ENCODE peak calls at places on chromosomes 2 and 18, in five cellular contexts. I is A673, O is ascending aorta, B is mucosa of descending colon, Y is brain pericyte. M is an unnamed sample.

GRCh38 chr2:109498906-109499305 is 114.9 kb downstream of the SEPTIN10 start:
- DNase-seq in Y (no peak), O (no peak), B (no peak), I (no peak), M (no peak)

GRCh38 chr2:160753331-160753654 is 259.7 kb upstream of the RBMS1 start:
- DNase-seq in Y (no peak), I (no peak), O (no peak), B (no peak), M (no peak)

GRCh38 chr18:42028232-42028832 is 73.3 kb downstream of the PIK3C3 start:
- DNase-seq in Y (no peak), I (peak; percentile 56), O (no peak), B (no peak), M (no peak)

GRCh38 chr18:9673296-9674251 is 34.5 kb upstream of the RAB31 start:
- DNase-seq in B (no peak), I (peak; percentile 37), Y (no peak), O (no peak), M (no peak)

GRCh38 chr18:36199691-36200295 is 12.5 kb downstream of the MOCOS start:
- DNase-seq in Y (no peak), O (no peak), B (no peak), I (no peak), M (no peak)

GRCh38 chr2:189439342-189439741 is 1.9 kb upstream of the WDR75 start:
- DNase-seq in Y (no peak), O (no peak), I (no peak), B (no peak), M (no peak)

GRCh38 chr2:86788881-86789686 is 1.6 kb downstream of the CD8A start:
- DNase-seq in I (peak; percentile 23), B (no peak), O (no peak), Y (no peak), M (no peak)

GRCh38 chr2:168559187-168559586 is 103.1 kb downstream of the CERS6 start:
- DNase-seq in B (no peak), Y (no peak), I (no peak), O (no peak), M (no peak)

GRCh38 chr18:50862401-50862800 is 16.5 kb upstream of the ME2 start:
- DNase-seq in Y (no peak), O (no peak), B (no peak), I (no peak), M (no peak)

GRCh38 chr2:221817052-221817451 is 244.9 kb upstream of the EPHA4 start:
- DNase-seq in I (peak; percentile 42), Y (no peak), B (no peak), O (no peak), M (no peak)

GRCh38 chr18:49814147-49814499 is 790 bp upstream of the ACAA2 start:
- DNase-seq in O (peak; percentile 38), Y (no peak), B (no peak), I (peak; percentile 52), M (no peak)

GRCh38 chr2:49351531-49351930 is 197.2 kb upstream of the FSHR start:
- DNase-seq in B (no peak), I (no peak), O (no peak), Y (no peak), M (no peak)

GRCh38 chr2:239405071-239405470 is 4.3 kb upstream of the HDAC4 start:
- DNase-seq in B (no peak), Y (no peak), I (no peak), O (no peak), M (no peak)